ENCODE peak calls at places on chromosome 16, in five cellular contexts. L, V, S, O and W are unnamed samples.

GRCh38 chr16:66474750-66475199 is 47.7 kb downstream of the BEAN1 start:
- DNase-seq in O (no peak), V (peak), S (no peak), L (no peak), W (peak)

GRCh38 chr16:84084570-84085270 is 32.0 kb downstream of the MBTPS1 start:
- DNase-seq in O (peak), S (peak), V (peak), L (peak), W (peak)

GRCh38 chr16:68113765-68114240 is 28.6 kb downstream of the NFATC3 start:
- DNase-seq in L (no peak), S (no peak), O (no peak), V (no peak), W (no peak)

GRCh38 chr16:5925850-5926249 is 828.3 kb upstream of the EEF2KMT start:
- DNase-seq in L (no peak), S (no peak), V (no peak), O (no peak), W (no peak)

GRCh38 chr16:85390511-85391174 is 222.5 kb upstream of the GSE1 start:
- DNase-seq in V (no peak), S (peak), O (peak), L (peak), W (no peak)

GRCh38 chr16:30778549-30779244 is 8.3 kb downstream of the ZNF629 start:
- DNase-seq in S (no peak), L (no peak), O (no peak), V (peak), W (no peak)

GRCh38 chr16:4944333-4945281 is 7.7 kb upstream of the PPL start:
- DNase-seq in L (peak), V (no peak), S (peak), O (peak), W (no peak)

GRCh38 chr16:8866884-8867482 is 1.8 kb downstream of the CARHSP1 start:
- DNase-seq in L (no peak), S (no peak), V (no peak), O (no peak), W (no peak)

GRCh38 chr16:86477642-86478041 is 32.7 kb upstream of the FOXF1 start:
- DNase-seq in S (no peak), L (no peak), O (no peak), V (no peak), W (no peak)

GRCh38 chr16:23587726-23588125 is 8.4 kb downstream of the NDUFAB1 start:
- DNase-seq in L (no peak), V (no peak), O (no peak), S (no peak), W (no peak)

GRCh38 chr16:9407206-9407758 is 315.8 kb downstream of the HAPSTR1 start:
- DNase-seq in V (no peak), L (no peak), S (no peak), O (no peak), W (no peak)

GRCh38 chr16:56614549-56614991 is 6.2 kb downstream of the MT2A start:
- DNase-seq in L (no peak), O (peak), V (peak), S (no peak), W (no peak)

GRCh38 chr16:86398622-86399021 is 111.7 kb upstream of the FOXF1 start:
- DNase-seq in S (no peak), O (no peak), L (no peak), V (no peak), W (no peak)

GRCh38 chr16:46972971-46973456 is 460 bp downstream of the DNAJA2 start:
- DNase-seq in S (peak), L (no peak), V (peak), O (peak), W (peak)

GRCh38 chr16:27175888-27176287 is 27.4 kb upstream of the KDM8 start:
- DNase-seq in S (no peak), L (no peak), O (no peak), V (no peak), W (no peak)

GRCh38 chr16:67169642-67170167 is 633 bp upstream of the NOL3 start:
- DNase-seq in O (peak), L (peak), S (no peak), V (peak), W (no peak)

GRCh38 chr16:55528974-55529373 is 20.1 kb downstream of the LPCAT2 start:
- DNase-seq in V (no peak), L (no peak), O (no peak), S (no peak), W (no peak)

GRCh38 chr16:6709736-6710135 is 622.9 kb upstream of the RBFOX1 start:
- DNase-seq in O (no peak), V (no peak), S (no peak), L (no peak), W (no peak)

GRCh38 chr16:729768-730665 is 3.1 kb downstream of the HAGHL start:
- DNase-seq in V (no peak), O (no peak), L (no peak), S (no peak), W (no peak)

GRCh38 chr16:25210758-25211157 is 6.0 kb upstream of the AQP8 start:
- DNase-seq in O (no peak), V (no peak), L (no peak), S (no peak), W (no peak)

GRCh38 chr16:85734311-85735017 is 16.4 kb downstream of the C16orf74 start:
- DNase-seq in S (no peak), O (no peak), L (no peak), V (no peak), W (no peak)

GRCh38 chr16:73289232-73289631 is 241.3 kb upstream of the ZFHX3 start:
- DNase-seq in V (peak), L (no peak), S (no peak), O (no peak), W (peak)

GRCh38 chr16:51763072-51763658 is 612.1 kb upstream of the SALL1 start:
- DNase-seq in V (no peak), S (no peak), L (no peak), O (no peak), W (no peak)

GRCh38 chr16:5064915-5065314 is 841 bp downstream of the C16orf89 start:
- DNase-seq in S (peak), V (no peak), O (no peak), L (no peak), W (no peak)

GRCh38 chr16:54506691-54507090 is 220.1 kb upstream of the IRX3 start:
- DNase-seq in S (no peak), L (no peak), O (no peak), V (no peak), W (no peak)

GRCh38 chr16:86118467-86119307 is 219.7 kb downstream of the IRF8 start:
- DNase-seq in O (no peak), V (peak), L (no peak), S (no peak), W (no peak)

GRCh38 chr16:25729188-25729587 is 37.4 kb downstream of the HS3ST4 start:
- DNase-seq in O (no peak), L (no peak), S (no peak), V (no peak), W (no peak)

GRCh38 chr16:64406661-64407267 is 715.1 kb downstream of the CDH11 start:
- DNase-seq in L (no peak), S (no peak), V (no peak), O (no peak), W (no peak)

GRCh38 chr16:62392698-62393097 is 356.5 kb upstream of the CDH8 start:
- DNase-seq in V (no peak), L (no peak), O (no peak), S (no peak), W (no peak)

GRCh38 chr16:26605872-26606271 is 460.9 kb upstream of the C16orf82 start:
- DNase-seq in S (no peak), V (no peak), L (no peak), O (no peak), W (no peak)

GRCh38 chr16:48556913-48557351 is 53.0 kb downstream of the N4BP1 start:
- DNase-seq in L (no peak), S (no peak), O (no peak), V (peak), W (peak)

GRCh38 chr16:73737637-73738036 is 559.0 kb upstream of the PSMD7 start:
- DNase-seq in V (no peak), L (no peak), S (no peak), O (no peak), W (no peak)

GRCh38 chr16:53093162-53093744 is 38.5 kb downstream of the CHD9 start:
- DNase-seq in V (no peak), S (no peak), O (no peak), L (no peak), W (no peak)

GRCh38 chr16:17563340-17563739 is 92.6 kb upstream of the XYLT1 start:
- DNase-seq in L (no peak), V (no peak), O (no peak), S (no peak), W (no peak)

GRCh38 chr16:67184453-67185002 is 765 bp upstream of the MATCAP1 start:
- DNase-seq in O (no peak), V (no peak), S (no peak), L (no peak), W (no peak)

GRCh38 chr16:4911831-4912422 is 25.0 kb downstream of the PPL start:
- DNase-seq in S (no peak), O (peak), V (no peak), L (no peak), W (no peak)

GRCh38 chr16:4057439-4057877 is 58.8 kb downstream of the ADCY9 start:
- DNase-seq in V (no peak), S (no peak), O (no peak), L (peak), W (no peak)

GRCh38 chr16:50376997-50377396 is 8.2 kb upstream of the BRD7 start:
- DNase-seq in O (no peak), S (no peak), L (no peak), V (no peak), W (no peak)

GRCh38 chr16:50386139-50386538 is 17.4 kb upstream of the BRD7 start:
- DNase-seq in O (no peak), V (no peak), L (no peak), S (no peak), W (no peak)

GRCh38 chr16:50378417-50378816 is 9.6 kb upstream of the BRD7 start:
- DNase-seq in L (no peak), S (no peak), O (no peak), V (no peak), W (no peak)

GRCh38 chr16:50384500-50385122 is 15.8 kb upstream of the BRD7 start:
- DNase-seq in O (no peak), S (no peak), V (no peak), L (no peak), W (no peak)

DNA sequence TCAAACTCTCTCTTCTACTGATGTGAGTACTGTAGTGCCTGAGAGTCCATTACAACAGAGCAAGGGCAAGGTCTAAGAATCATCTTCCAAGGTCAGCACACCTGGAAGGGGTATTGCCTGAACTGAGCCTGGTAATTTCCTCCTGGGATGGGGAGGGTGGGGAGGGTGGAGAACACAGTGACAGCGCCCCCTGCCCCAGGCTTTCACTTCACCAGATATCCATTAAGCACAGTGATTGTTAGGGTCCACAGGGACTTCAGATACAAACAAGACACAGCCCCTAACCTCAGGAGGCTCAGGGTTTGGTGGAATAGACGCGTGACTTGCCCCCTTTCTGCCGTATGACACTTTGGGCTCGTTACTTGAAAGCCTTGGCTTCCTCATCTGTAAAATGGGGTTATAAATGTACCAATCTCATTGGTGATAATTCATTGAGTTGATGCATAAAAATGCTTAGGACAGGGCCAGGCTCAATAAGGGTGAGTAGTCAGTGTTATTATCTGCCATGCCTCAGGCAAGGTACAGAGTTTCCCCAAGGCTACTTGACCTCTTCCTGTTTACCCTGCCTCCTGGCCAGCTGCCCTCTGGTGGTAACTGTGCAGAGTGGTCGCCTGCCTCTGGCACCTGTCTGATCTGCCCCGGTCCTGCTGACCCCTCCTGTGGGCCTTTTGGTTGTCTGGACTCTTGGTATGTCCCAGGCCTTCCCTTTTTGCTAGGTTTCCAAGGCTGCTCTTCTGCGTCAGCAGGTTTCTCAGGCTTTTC is 13.1 kb upstream of the BRD7 start:
- DNase-seq in L (no peak), O (peak), S (no peak), V (peak), W (no peak)
- TF ChIP-seq CTCF in L (no peak), O (peak), S (no peak), V (peak), W (no peak)

GRCh38 chr16:12260647-12261262 is 284.2 kb downstream of the SNX29 start:
- DNase-seq in V (no peak), L (peak), O (peak), S (no peak), W (no peak)
- TF ChIP-seq CTCF in V (no peak), L (no peak), O (peak), S (no peak), W (no peak)

GRCh38 chr16:69565611-69566436 is at the start of gene NFAT5:
- DNase-seq in L (peak), S (peak), V (peak), O (peak), W (peak)

GRCh38 chr16:69561901-69562300 is 3.9 kb upstream of the NFAT5 start:
- DNase-seq in S (no peak), L (no peak), O (peak), V (no peak), W (no peak)

GRCh38 chr16:69564845-69565610 is 738 bp upstream of the NFAT5 start:
- DNase-seq in V (peak), L (no peak), S (no peak), O (no peak), W (no peak)

GRCh38 chr16:69562818-69563217 is 2.9 kb upstream of the NFAT5 start:
- DNase-seq in V (no peak), L (no peak), S (no peak), O (no peak), W (no peak)

GRCh38 chr16:69563605-69564580 is 1.9 kb upstream of the NFAT5 start:
- DNase-seq in L (no peak), S (no peak), V (peak), O (peak), W (peak)
- TF ChIP-seq CTCF in L (no peak), S (no peak), V (no peak), O (no peak), W (no peak)

DNA sequence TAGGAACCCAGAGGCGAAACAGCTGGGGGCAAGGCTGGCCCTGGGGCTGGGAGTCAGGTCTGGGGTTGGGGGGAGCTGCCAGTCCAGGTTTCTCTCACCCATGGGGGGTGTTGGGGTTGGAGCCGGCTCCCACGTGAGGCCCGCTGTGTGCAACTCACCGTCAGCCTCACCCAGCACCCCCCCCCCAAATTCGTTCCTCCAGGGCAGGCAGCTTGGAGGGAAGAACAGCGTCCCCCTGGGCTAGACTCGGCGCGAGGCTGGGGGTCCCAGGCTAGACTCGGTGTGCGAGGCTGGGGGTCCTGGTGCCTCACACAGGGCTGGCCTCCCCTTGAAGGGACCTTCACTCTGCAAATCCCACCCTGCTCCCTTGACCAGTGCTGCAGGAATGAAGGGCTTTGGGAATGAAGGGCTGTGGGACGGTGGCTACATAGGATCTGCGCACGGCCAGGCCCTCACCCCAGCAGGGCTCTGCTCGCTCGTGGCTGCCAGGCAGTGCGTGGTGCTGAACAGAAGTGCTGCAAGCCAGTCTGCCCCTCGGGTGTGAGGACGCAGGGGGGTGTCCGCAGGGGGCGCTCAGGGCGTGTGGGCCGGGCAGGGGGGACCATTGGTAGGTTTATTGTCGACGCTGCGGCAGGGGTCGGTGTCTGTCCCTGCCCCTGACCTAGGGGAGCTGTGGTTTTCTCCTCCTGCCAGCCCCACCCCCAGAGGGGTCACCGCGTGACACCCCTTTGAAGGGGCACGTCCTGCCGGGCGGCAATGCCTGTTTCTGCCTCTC is 74.7 kb downstream of the KLHDC4 start:
- DNase-seq in S (no peak), O (no peak), V (no peak), L (no peak), W (no peak)
- TF ChIP-seq CTCF in S (no peak), O (no peak), V (no peak), L (no peak), W (no peak)

DNA sequence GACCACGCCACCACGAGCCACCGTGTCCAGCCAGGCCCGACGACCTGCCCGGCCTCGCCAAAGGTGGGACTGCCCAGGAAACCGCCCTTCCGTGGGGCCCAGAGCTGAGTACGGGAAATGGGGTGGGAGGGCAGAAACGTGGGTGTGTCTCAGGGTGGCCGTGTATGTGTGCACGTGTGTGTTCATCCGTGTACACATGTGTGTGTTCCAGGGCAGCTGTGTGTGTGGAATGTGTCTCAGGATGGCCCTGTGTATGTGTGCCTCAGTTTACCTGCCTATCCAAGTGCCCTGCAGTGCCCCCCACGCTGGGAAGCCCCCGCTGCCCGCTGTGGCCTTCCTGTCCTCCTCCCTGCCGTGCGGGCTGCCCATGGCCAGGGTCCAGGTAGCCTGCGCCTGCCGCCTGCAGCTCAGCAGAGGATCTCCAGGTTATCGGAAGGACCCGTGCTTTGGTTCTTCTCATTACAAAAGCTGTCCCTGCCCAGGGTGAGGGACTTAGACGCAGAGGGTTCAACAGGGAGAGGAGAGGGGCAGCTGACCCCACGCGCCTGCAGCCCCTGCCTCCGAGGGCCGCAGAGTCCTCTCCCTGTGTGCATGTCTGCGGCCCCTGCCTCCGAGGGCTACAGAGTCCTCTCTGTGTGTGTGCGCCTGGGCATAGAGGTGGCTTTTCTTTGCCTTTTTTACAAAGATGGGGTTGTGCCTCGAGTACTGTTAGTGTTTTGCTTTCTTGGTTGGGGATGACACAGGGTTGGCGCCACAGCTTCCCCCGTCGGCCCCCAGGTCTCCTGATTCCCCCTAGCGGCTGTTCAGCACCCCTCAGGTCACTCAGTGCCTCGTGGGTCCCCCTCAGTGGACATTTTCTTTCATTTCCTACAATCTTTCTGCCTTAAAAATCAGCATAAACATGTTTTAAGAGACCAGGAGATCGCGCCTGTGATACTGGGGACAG is 23.6 kb downstream of the ZNF469 start:
- DNase-seq in S (no peak), O (peak), L (no peak), V (no peak), W (no peak)
- TF ChIP-seq CTCF in S (no peak), O (peak), L (no peak), V (no peak), W (no peak)

GRCh38 chr16:11582157-11582814 is 4.4 kb downstream of the LITAF start:
- DNase-seq in O (no peak), L (no peak), V (peak), S (no peak), W (peak)
- TF ChIP-seq CTCF in O (no peak), L (no peak), V (no peak), S (no peak), W (no peak)

DNA sequence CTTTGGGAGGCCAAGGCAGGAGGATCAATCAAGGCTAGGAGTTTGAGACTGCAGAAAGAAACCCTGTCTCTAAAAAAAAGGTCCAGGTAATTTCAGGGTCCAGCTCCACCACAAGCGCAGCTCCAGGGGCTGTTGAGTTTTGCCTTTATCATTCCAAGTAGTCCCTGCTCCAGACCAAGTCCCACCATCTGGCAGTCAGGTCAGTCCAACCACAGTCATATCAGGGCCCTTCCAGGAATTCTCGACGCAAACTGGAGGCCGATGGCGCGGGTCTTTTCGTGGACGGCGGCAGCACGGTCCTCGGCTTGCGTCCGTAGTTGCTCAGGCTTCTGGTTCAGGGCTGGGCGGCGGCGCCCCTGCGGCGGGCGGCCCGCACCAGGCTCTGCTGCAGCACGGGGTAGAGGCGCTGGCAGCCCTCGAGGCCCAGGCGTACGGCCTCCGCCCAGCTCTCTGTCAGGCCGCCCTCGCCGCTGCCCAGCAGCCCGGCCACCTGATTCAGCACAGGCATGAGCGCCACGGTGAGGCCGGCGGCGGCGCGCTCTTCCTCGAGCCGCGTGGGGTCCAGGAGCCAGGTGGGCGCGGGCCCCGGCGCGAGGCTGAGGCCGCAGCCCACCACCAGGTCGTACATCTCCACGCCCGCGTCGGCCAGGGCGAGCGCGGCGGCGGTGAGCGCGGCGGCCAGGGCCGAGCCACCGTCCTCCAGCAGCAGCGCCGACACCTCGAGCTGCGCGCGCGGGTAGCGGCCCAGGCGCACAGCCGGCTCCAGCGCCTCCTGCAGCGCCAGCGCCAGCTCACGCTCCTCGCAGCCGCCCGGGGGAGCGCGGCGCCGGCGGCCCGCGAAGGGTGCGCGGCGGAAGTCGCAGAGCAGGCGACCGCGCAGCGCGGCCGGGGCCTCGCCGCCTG is 741 bp downstream of the EXOSC6 start:
- DNase-seq in O (peak), V (peak), L (peak), S (peak), W (peak)
- TF ChIP-seq CTCF in O (peak), V (no peak), L (no peak), S (no peak), W (no peak)